ENCODE peak calls at places on chromosomes 16 and 17, in five cellular contexts. N, A, D, H and V are unnamed samples.

GRCh38 chr16:84547539-84548058 is 43.1 kb upstream of the MEAK7 start:
- DNase-seq in H (no peak), A (no peak), D (no peak), N (no peak), V (no peak)

GRCh38 chr17:40949406-40949805 is 12.0 kb upstream of the KRT23 start:
- DNase-seq in H (no peak), A (no peak), D (no peak), N (no peak), V (no peak)

GRCh38 chr17:65558683-65559311 is 2.7 kb downstream of the AXIN2 start:
- DNase-seq in A (no peak), H (no peak), D (no peak), N (no peak), V (no peak)

GRCh38 chr17:31381165-31381668 is 10.3 kb upstream of the RAB11FIP4 start:
- DNase-seq in N (no peak), H (no peak), D (no peak), A (no peak), V (no peak)

GRCh38 chr16:65875362-65876199 is 490.9 kb upstream of the CDH5 start:
- DNase-seq in N (no peak), A (peak; percentile 33), H (no peak), D (no peak), V (no peak)

GRCh38 chr17:5526821-5527598 is 40.6 kb downstream of the MIS12 start:
- DNase-seq in D (no peak), H (peak; percentile 83), A (peak; percentile 65), N (no peak), V (no peak)

GRCh38 chr17:76544123-76544915 is 4.5 kb downstream of the PRCD start:
- DNase-seq in D (no peak), A (no peak), N (no peak), H (no peak), V (no peak)

GRCh38 chr17:14845562-14846335 is 419.4 kb downstream of the PMP22 start:
- DNase-seq in N (no peak), H (no peak), D (no peak), A (no peak), V (no peak)

GRCh38 chr16:66605177-66605999 is 884 bp downstream of the CMTM3 start:
- DNase-seq in D (peak; percentile 32), N (no peak), H (no peak), A (no peak), V (peak; percentile 43)

GRCh38 chr16:72244853-72245252 is 72.9 kb upstream of the PMFBP1 start:
- DNase-seq in N (no peak), H (no peak), A (no peak), D (no peak), V (no peak)

GRCh38 chr17:46818319-46818928 is at the start of gene WNT3:
- DNase-seq in H (no peak), N (peak; percentile 14), A (no peak), D (peak; percentile 43), V (no peak)

GRCh38 chr17:79987187-79987889 is 48.3 kb downstream of the TBC1D16 start:
- DNase-seq in A (no peak), N (no peak), D (no peak), H (no peak), V (no peak)